ENCODE peak calls at places on chromosome 20, in four cellular contexts. R is IMR-90, H is right lobe of liver, J is natural killer cell. C is an unnamed sample.

GRCh38 chr20:61100489-61100888 is 151.6 kb upstream of the CDH4 start:
- ATAC-seq in R (no peak), H (no peak), J (no peak), C (no peak)

GRCh38 chr20:60467078-60467477 is 508.9 kb downstream of the CDH26 start:
- ATAC-seq in R (no peak), H (no peak), J (no peak), C (no peak)

GRCh38 chr20:5481872-5482271 is 165.1 kb upstream of the PROKR2 start:
- ATAC-seq in R (no peak), H (no peak), J (no peak), C (no peak)

GRCh38 chr20:24106155-24106800 is 117.7 kb upstream of the GGTLC1 start:
- ATAC-seq in R (no peak), H (no peak), J (no peak), C (no peak)

GRCh38 chr20:18567739-18568091 is 483 bp downstream of the SMIM26 start:
- ATAC-seq in R (peak; percentile 38), H (peak; percentile 42), J (no peak), C (peak; percentile 17)

GRCh38 chr20:17939622-17940446 is 28.8 kb downstream of the SNX5 start:
- ATAC-seq in R (no peak), H (peak; percentile 3), J (no peak), C (no peak)

GRCh38 chr20:17758512-17758911 is 58.7 kb downstream of the BANF2 start:
- ATAC-seq in R (no peak), H (no peak), J (no peak), C (no peak)

GRCh38 chr20:3390759-3391500 is 16.5 kb downstream of the DNAAF9 start:
- ATAC-seq in R (no peak), H (peak; percentile 46), J (no peak), C (no peak)

GRCh38 chr20:21323640-21324039 is 20.5 kb downstream of the XRN2 start:
- ATAC-seq in R (peak; percentile 58), H (peak; percentile 82), J (no peak), C (no peak)

GRCh38 chr20:45935416-45936046 is 1.0 kb downstream of the PCIF1 start:
- ATAC-seq in R (no peak), H (peak; percentile 12), J (peak; percentile 31), C (peak; percentile 26)

GRCh38 chr20:7195704-7196103 is 428.2 kb downstream of the BMP2 start:
- ATAC-seq in R (no peak), H (no peak), J (no peak), C (no peak)

GRCh38 chr20:54190200-54190599 is 16.4 kb upstream of the CYP24A1 start:
- ATAC-seq in R (no peak), H (no peak), J (no peak), C (no peak)

GRCh38 chr20:21118138-21118537 is 7.7 kb upstream of the KIZ start:
- ATAC-seq in R (no peak), H (no peak), J (no peak), C (no peak)

GRCh38 chr20:3751664-3752385 is 15.7 kb downstream of the ADISSP start:
- ATAC-seq in R (no peak), H (peak; percentile 75), J (peak; percentile 44), C (no peak)

GRCh38 chr20:24762791-24763350 is 186.2 kb upstream of the CST7 start:
- ATAC-seq in R (no peak), H (no peak), J (no peak), C (no peak)

GRCh38 chr20:7015257-7015656 is 247.8 kb downstream of the BMP2 start:
- ATAC-seq in R (no peak), H (no peak), J (no peak), C (no peak)

GRCh38 chr20:60976913-60977312 is 275.1 kb upstream of the CDH4 start:
- ATAC-seq in R (no peak), H (no peak), J (no peak), C (no peak)

GRCh38 chr20:3276400-3277015 is 37.5 kb upstream of the SLC4A11 start:
- ATAC-seq in R (peak; percentile 61), H (peak; percentile 57), J (no peak), C (no peak)

GRCh38 chr20:23179766-23180403 is 93.8 kb upstream of the CD93 start:
- ATAC-seq in R (no peak), H (peak; percentile 69), J (no peak), C (peak; percentile 22)

GRCh38 chr20:47336013-47336754 is 20.3 kb downstream of the ZMYND8 start:
- ATAC-seq in R (peak; percentile 18), H (no peak), J (no peak), C (peak; percentile 66)

GRCh38 chr20:23446505-23446904 is 6.2 kb downstream of the CST11 start:
- ATAC-seq in R (peak; percentile 23), H (peak; percentile 69), J (no peak), C (no peak)

GRCh38 chr20:46128310-46129151 is 10.4 kb downstream of the CD40 start:
- ATAC-seq in R (peak; percentile 57), H (peak; percentile 31), J (no peak), C (no peak)

GRCh38 chr20:1942061-1942460 is 46.9 kb downstream of the SIRPA start:
- ATAC-seq in R (no peak), H (no peak), J (no peak), C (no peak)

GRCh38 chr20:3011752-3012151 is 31.7 kb upstream of the GNRH2 start:
- ATAC-seq in R (no peak), H (no peak), J (no peak), C (no peak)

DNA sequence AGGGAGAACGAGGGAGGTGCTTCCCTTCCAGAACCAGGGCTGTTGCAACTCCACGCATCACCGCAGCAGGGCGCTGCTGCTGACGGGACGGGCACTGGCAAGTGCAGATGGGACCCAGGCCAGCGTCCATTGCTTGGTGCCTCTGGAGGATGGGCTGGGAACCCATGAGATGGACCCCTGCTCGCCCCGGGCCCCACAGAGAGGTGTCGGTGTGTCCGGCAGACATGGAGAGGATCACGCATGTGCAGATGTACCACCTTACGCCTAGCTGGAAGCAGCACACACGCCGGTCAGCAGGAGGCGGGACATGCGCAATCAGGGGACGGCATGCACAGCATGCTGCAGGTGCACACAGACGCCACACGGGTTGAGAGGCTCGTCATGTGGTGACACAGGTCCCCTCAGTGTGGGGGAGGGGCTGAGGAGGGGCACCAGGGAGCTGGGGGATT is 5.7 kb downstream of the CABLES2 start:
- ATAC-seq in R (no peak), H (no peak), J (no peak), C (no peak)
- TF ChIP-seq CTCF in R (no peak), H (no peak), J (no peak), C (no peak)

GRCh38 chr20:33604084-33604990 is 57.8 kb upstream of the C20orf144 start:
- ATAC-seq in R (no peak), H (peak; percentile 80), J (no peak), C (no peak)
- TF ChIP-seq CTCF in R (no peak), H (no peak), J (no peak), C (no peak)

GRCh38 chr20:37758332-37758731 is 64.5 kb downstream of the CTNNBL1 start:
- ATAC-seq in R (no peak), H (peak; percentile 50), J (no peak), C (no peak)
- TF ChIP-seq CTCF in R (no peak), H (no peak), J (no peak), C (no peak)

GRCh38 chr20:56187791-56188190 is 60.7 kb upstream of the MC3R start:
- ATAC-seq in R (no peak), H (no peak), J (no peak), C (no peak)
- TF ChIP-seq CTCF in R (no peak), H (peak; percentile 25), J (no peak), C (no peak)

GRCh38 chr20:12821249-12821648 is 187.5 kb upstream of the SPTLC3 start:
- ATAC-seq in R (no peak), H (no peak), J (no peak), C (no peak)

GRCh38 chr20:12816009-12816408 is 192.8 kb upstream of the SPTLC3 start:
- ATAC-seq in R (no peak), H (no peak), J (no peak), C (no peak)

GRCh38 chr20:12815369-12815768 is 193.4 kb upstream of the SPTLC3 start:
- ATAC-seq in R (no peak), H (no peak), J (no peak), C (no peak)
- TF ChIP-seq CTCF in R (no peak), H (no peak), J (no peak), C (no peak)

GRCh38 chr20:15018966-15019365 is 681.6 kb upstream of the FLRT3 start:
- ATAC-seq in R (no peak), H (no peak), J (no peak), C (no peak)

GRCh38 chr20:15022921-15023320 is 685.5 kb upstream of the FLRT3 start:
- ATAC-seq in R (no peak), H (no peak), J (no peak), C (no peak)

GRCh38 chr20:15020845-15021244 is 683.4 kb upstream of the FLRT3 start:
- ATAC-seq in R (no peak), H (no peak), J (no peak), C (no peak)
- TF ChIP-seq CTCF in R (no peak), H (no peak), J (no peak), C (no peak)

GRCh38 chr20:19785886-19786285 is 27.8 kb downstream of the RIN2 start:
- ATAC-seq in R (no peak), H (no peak), J (no peak), C (no peak)

GRCh38 chr20:19789009-19789408 is 31.0 kb downstream of the RIN2 start:
- ATAC-seq in R (no peak), H (no peak), J (no peak), C (no peak)

GRCh38 chr20:19786311-19786710 is 28.3 kb downstream of the RIN2 start:
- ATAC-seq in R (peak; percentile 28), H (no peak), J (no peak), C (peak; percentile 54)

GRCh38 chr20:19785173-19785799 is 27.2 kb downstream of the RIN2 start:
- ATAC-seq in R (no peak), H (peak; percentile 28), J (no peak), C (peak; percentile 46)

DNA sequence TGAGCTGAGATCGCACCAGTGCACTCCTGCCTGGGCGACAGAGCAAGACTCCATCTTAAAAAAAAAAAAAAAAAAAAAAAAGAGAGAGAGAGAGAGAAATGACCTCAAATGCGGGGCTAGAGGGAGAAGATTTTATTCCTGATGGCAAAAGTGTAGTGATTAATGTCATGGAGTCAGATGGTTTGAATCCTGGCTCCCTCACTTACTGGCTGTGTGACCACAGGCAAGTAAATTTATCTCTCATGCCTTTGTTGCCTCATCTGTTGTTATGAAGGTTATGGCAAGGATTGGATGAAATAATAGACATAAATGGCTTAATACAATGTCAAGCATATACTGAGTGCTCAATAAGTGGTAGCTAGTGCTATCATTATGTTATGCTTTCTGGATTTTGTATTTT is 29.3 kb downstream of the RIN2 start:
- ATAC-seq in R (no peak), H (no peak), J (no peak), C (no peak)
- TF ChIP-seq CTCF in R (no peak), H (no peak), J (no peak), C (no peak)

GRCh38 chr20:49615401-49616153 is 47.6 kb upstream of the PTGIS start:
- ATAC-seq in R (no peak), H (peak; percentile 86), J (no peak), C (no peak)

GRCh38 chr20:49616154-49617007 is 48.4 kb upstream of the PTGIS start:
- ATAC-seq in R (no peak), H (no peak), J (no peak), C (no peak)

GRCh38 chr20:49619113-49620048 is 51.4 kb upstream of the PTGIS start:
- ATAC-seq in R (no peak), H (no peak), J (no peak), C (no peak)

GRCh38 chr20:49620364-49621240 is 52.7 kb upstream of the PTGIS start:
- ATAC-seq in R (no peak), H (no peak), J (peak; percentile 87), C (no peak)

GRCh38 chr20:49618289-49618688 is 50.4 kb upstream of the PTGIS start:
- ATAC-seq in R (no peak), H (no peak), J (no peak), C (no peak)
- TF ChIP-seq CTCF in R (no peak), H (no peak), J (no peak), C (no peak)

C was measured in gastroesophageal sphincter.